ENCODE peak calls at places on chromosomes 2 and 18, in seven cellular contexts. B is RKO, J is tibial artery, S is MM.1S, A is GM12891, H is NCI-H1048, I is cerebellum. M is an unnamed sample.

GRCh38 chr2:24512836-24513235 is 21.8 kb downstream of the NCOA1 start:
- DNase-seq in I (no peak), H (no peak), B (no peak), J (no peak), S (no peak), A (no peak), M (no peak)

GRCh38 chr2:21422050-21422449 is 298.3 kb downstream of the TDRD15 start:
- DNase-seq in S (peak), J (no peak), A (peak), H (no peak), I (no peak), B (peak), M (no peak)

GRCh38 chr2:46893231-46893943 is 22.2 kb downstream of the MCFD2 start:
- DNase-seq in J (no peak), H (no peak), I (no peak), S (no peak), B (no peak), A (no peak), M (no peak)

GRCh38 chr2:14673351-14673875 is 40.9 kb downstream of the LRATD1 start:
- DNase-seq in J (no peak), B (no peak), S (no peak), A (no peak), I (no peak), H (no peak), M (no peak)

GRCh38 chr2:133264951-133265949 is 303.0 kb downstream of the NCKAP5 start:
- DNase-seq in I (no peak), J (no peak), A (no peak), B (no peak), H (no peak), S (no peak), M (no peak)

GRCh38 chr2:205245652-205246051 is 436.6 kb upstream of the NRP2 start:
- DNase-seq in A (no peak), S (no peak), B (peak), H (no peak), I (no peak), J (no peak), M (no peak)

GRCh38 chr2:129923265-129924141 is 56.0 kb upstream of the RAB6C start:
- DNase-seq in B (peak), H (peak), J (no peak), A (no peak), I (peak), S (peak), M (no peak)

GRCh38 chr2:213187386-213187785 is 36.0 kb upstream of the IKZF2 start:
- DNase-seq in S (no peak), B (no peak), H (no peak), A (no peak), I (no peak), J (no peak), M (no peak)

GRCh38 chr2:17958486-17959092 is 80.1 kb downstream of the KCNS3 start:
- DNase-seq in B (no peak), J (no peak), A (no peak), S (no peak), I (no peak), H (no peak), M (no peak)

GRCh38 chr2:167652401-167652800 is 595.0 kb downstream of the STK39 start:
- DNase-seq in S (no peak), B (no peak), J (no peak), I (no peak), H (no peak), A (no peak), M (no peak)

GRCh38 chr2:153818242-153818641 is 53.5 kb upstream of the GALNT13 start:
- DNase-seq in J (no peak), B (no peak), A (no peak), I (no peak), S (no peak), H (no peak), M (no peak)

GRCh38 chr2:201344663-201345366 is 12.3 kb downstream of the FLACC1 start:
- DNase-seq in B (peak), H (no peak), A (peak), J (no peak), S (peak), I (no peak), M (no peak)

GRCh38 chr2:240469239-240469636 is 33.8 kb downstream of the GPC1 start:
- DNase-seq in S (no peak), A (no peak), H (no peak), B (no peak), J (no peak), I (no peak), M (no peak)

GRCh38 chr2:148561389-148561788 is 83.2 kb upstream of the EPC2 start:
- DNase-seq in J (no peak), A (no peak), S (no peak), B (no peak), I (no peak), H (no peak), M (no peak)

GRCh38 chr2:202007015-202008011 is 26.3 kb upstream of the FZD7 start:
- DNase-seq in H (no peak), A (no peak), S (no peak), B (no peak), I (no peak), J (peak), M (no peak)

GRCh38 chr2:221077241-221077640 is 494.9 kb downstream of the EPHA4 start:
- DNase-seq in J (no peak), H (no peak), I (peak), S (no peak), A (no peak), B (no peak), M (no peak)

GRCh38 chr2:69784228-69784627 is 42.3 kb downstream of the ANXA4 start:
- DNase-seq in J (no peak), B (no peak), I (no peak), S (no peak), A (no peak), H (no peak), M (no peak)

GRCh38 chr2:9201185-9201891 is 5.3 kb upstream of the ASAP2 start:
- DNase-seq in H (no peak), A (no peak), B (no peak), I (no peak), S (no peak), J (no peak), M (no peak)

GRCh38 chr18:22346342-22346967 is 71.3 kb downstream of the CTAGE1 start:
- DNase-seq in A (no peak), I (no peak), H (no peak), J (peak), B (peak), S (no peak), M (no peak)

GRCh38 chr2:43312751-43313641 is 86.6 kb upstream of the ZFP36L2 start:
- DNase-seq in B (no peak), S (no peak), A (no peak), I (peak), H (no peak), J (peak), M (no peak)

GRCh38 chr2:45731146-45731545 is 79.7 kb downstream of the PRKCE start:
- DNase-seq in I (no peak), S (no peak), H (no peak), A (no peak), J (no peak), B (no peak), M (no peak)

GRCh38 chr2:173716458-173717052 is 248.6 kb downstream of the SP3 start:
- DNase-seq in I (no peak), J (no peak), H (no peak), B (no peak), A (no peak), S (no peak), M (no peak)

GRCh38 chr18:37967261-37967660 is 401.7 kb upstream of the CELF4 start:
- DNase-seq in A (no peak), B (no peak), S (no peak), I (peak), H (no peak), J (no peak), M (no peak)

GRCh38 chr2:26556309-26557243 is 78.7 kb upstream of the OTOF start:
- DNase-seq in A (no peak), B (no peak), I (no peak), H (no peak), J (peak), S (no peak), M (no peak)

GRCh38 chr2:102310964-102311640 is at the start of gene IL1RL1:
- DNase-seq in A (no peak), J (no peak), H (no peak), I (no peak), B (no peak), S (no peak), M (no peak)

GRCh38 chr2:9554841-9555337 is 741 bp downstream of the ADAM17 start:
- DNase-seq in B (peak), S (peak), H (no peak), I (no peak), J (no peak), A (no peak), M (no peak)

GRCh38 chr2:8315766-8316165 is 366.1 kb upstream of the ID2 start:
- DNase-seq in A (no peak), S (no peak), H (no peak), I (no peak), B (no peak), J (no peak), M (no peak)

GRCh38 chr2:95760839-95761525 is 169.2 kb downstream of the TRIM43 start:
- DNase-seq in H (no peak), S (no peak), I (no peak), J (no peak), B (peak), A (no peak), M (no peak)

GRCh38 chr2:219664041-219664440 is 36.6 kb downstream of the SLC4A3 start:
- DNase-seq in H (no peak), B (no peak), A (no peak), J (no peak), I (no peak), S (no peak), M (no peak)

GRCh38 chr2:217753460-217754200 is 249.2 kb downstream of the TNS1 start:
- DNase-seq in B (no peak), I (no peak), H (no peak), J (no peak), A (no peak), S (no peak), M (no peak)

GRCh38 chr2:231886071-231886681 is 40.0 kb downstream of the NPPC start:
- DNase-seq in A (no peak), S (no peak), J (no peak), H (no peak), I (no peak), B (no peak), M (no peak)

GRCh38 chr2:15367205-15367604 is 193.9 kb downstream of the NBAS start:
- DNase-seq in I (no peak), A (no peak), J (no peak), H (no peak), S (no peak), B (no peak), M (no peak)

GRCh38 chr2:767944-768343 is 90.7 kb upstream of the TMEM18 start:
- DNase-seq in S (no peak), H (no peak), B (no peak), A (no peak), J (no peak), I (no peak), M (no peak)

M was measured in GM18507.